ENCODE peak calls at places on chromosomes 7 and 10, in ten cellular contexts. U, I, X, L, M, Q, W, J, E and N are unnamed samples.

GRCh38 chr10:104924101-104924795 is 283.2 kb downstream of the SORCS3 start:
- DNase-seq in U (no peak), I (no peak), X (no peak), L (no peak), M (no peak), Q (no peak), W (no peak), J (no peak), E (no peak), N (no peak)

GRCh38 chr7:14604606-14605005 is 297.9 kb downstream of the DGKB start:
- DNase-seq in U (peak), I (peak), X (no peak), L (no peak), M (no peak), Q (no peak), W (peak), J (no peak), E (no peak), N (no peak)

GRCh38 chr10:16381083-16381482 is 55.7 kb upstream of the PTER start:
- DNase-seq in U (no peak), I (peak), X (no peak), L (no peak), M (no peak), Q (no peak), W (no peak), J (peak), E (no peak), N (no peak)

GRCh38 chr7:105874055-105874454 is 2.3 kb downstream of the ATXN7L1 start:
- DNase-seq in U (no peak), I (no peak), X (no peak), L (no peak), M (no peak), Q (no peak), W (no peak), J (no peak), E (no peak), N (no peak)

GRCh38 chr10:80487422-80487785 is 33.3 kb downstream of the TSPAN14 start:
- DNase-seq in U (no peak), I (no peak), X (no peak), L (no peak), M (no peak), Q (no peak), W (no peak), J (no peak), E (no peak), N (no peak)

GRCh38 chr10:17607060-17607459 is 10.1 kb downstream of the HACD1 start:
- DNase-seq in U (no peak), I (no peak), X (no peak), L (no peak), M (no peak), Q (no peak), W (no peak), J (no peak), E (no peak), N (no peak)

GRCh38 chr7:139396323-139396951 is 36.7 kb downstream of the LUC7L2 start:
- DNase-seq in U (no peak), I (peak), X (no peak), L (no peak), M (no peak), Q (no peak), W (peak), J (no peak), E (no peak), N (no peak)

GRCh38 chr7:41855798-41856197 is 152.9 kb upstream of the INHBA start:
- DNase-seq in U (peak), I (peak), X (no peak), L (no peak), M (no peak), Q (no peak), W (peak), J (no peak), E (no peak), N (no peak)

GRCh38 chr10:126256864-126257263 is 131.4 kb downstream of the ADAM12 start:
- DNase-seq in U (no peak), I (no peak), X (no peak), L (no peak), M (no peak), Q (no peak), W (no peak), J (no peak), E (no peak), N (no peak)

GRCh38 chr10:107880185-107880584 is 715.7 kb upstream of the SORCS1 start:
- DNase-seq in U (no peak), I (no peak), X (no peak), L (no peak), M (no peak), Q (no peak), W (no peak), J (no peak), E (no peak), N (no peak)

GRCh38 chr7:12683678-12684077 is 3.8 kb upstream of the ARL4A start:
- DNase-seq in U (peak), I (no peak), X (no peak), L (no peak), M (peak), Q (no peak), W (peak), J (peak), E (no peak), N (no peak)

GRCh38 chr10:114511875-114512274 is 107.6 kb upstream of the AFAP1L2 start:
- DNase-seq in U (no peak), I (no peak), X (no peak), L (no peak), M (no peak), Q (no peak), W (no peak), J (no peak), E (no peak), N (no peak)

GRCh38 chr7:142185069-142185468 is 72.8 kb downstream of the PRSS58 start:
- DNase-seq in U (no peak), I (no peak), X (no peak), L (no peak), M (no peak), Q (no peak), W (no peak), J (no peak), E (no peak), N (no peak)

GRCh38 chr10:69786791-69787190 is 14.9 kb upstream of the COL13A1 start:
- DNase-seq in U (peak), I (peak), X (no peak), L (no peak), M (no peak), Q (no peak), W (peak), J (no peak), E (no peak), N (peak)

GRCh38 chr10:26557641-26558014 is 119.5 kb downstream of the APBB1IP start:
- DNase-seq in U (peak), I (peak), X (no peak), L (no peak), M (no peak), Q (no peak), W (no peak), J (no peak), E (no peak), N (no peak)

GRCh38 chr7:150946826-150947750 is 31.0 kb downstream of the KCNH2 start:
- DNase-seq in U (no peak), I (no peak), X (no peak), L (peak), M (no peak), Q (no peak), W (no peak), J (no peak), E (no peak), N (no peak)

GRCh38 chr7:76515999-76516443 is 5.7 kb downstream of the UPK3B start:
- DNase-seq in U (no peak), I (peak), X (no peak), L (no peak), M (no peak), Q (peak), W (peak), J (peak), E (peak), N (peak)

GRCh38 chr7:77253151-77253550 is 53.5 kb upstream of the FGL2 start:
- DNase-seq in U (no peak), I (no peak), X (no peak), L (no peak), M (no peak), Q (no peak), W (no peak), J (no peak), E (no peak), N (no peak)

GRCh38 chr7:2864999-2865670 is 21.0 kb upstream of the GNA12 start:
- DNase-seq in U (peak), I (peak), X (peak), L (peak), M (peak), Q (peak), W (peak), J (peak), E (no peak), N (peak)

GRCh38 chr7:54705436-54705835 is 53.6 kb downstream of the SEC61G start:
- DNase-seq in U (no peak), I (peak), X (no peak), L (no peak), M (peak), Q (peak), W (peak), J (peak), E (no peak), N (peak)

GRCh38 chr7:53835301-53835700 is 706.9 kb upstream of the VSTM2A start:
- DNase-seq in U (no peak), I (no peak), X (no peak), L (no peak), M (no peak), Q (no peak), W (no peak), J (no peak), E (no peak), N (no peak)

GRCh38 chr7:45660201-45660900 is 86.2 kb downstream of the ADCY1 start:
- DNase-seq in U (no peak), I (no peak), X (no peak), L (no peak), M (no peak), Q (no peak), W (no peak), J (no peak), E (no peak), N (no peak)